ENCODE peak calls at places on chromosomes 3 and 15, in five cellular contexts. One of them, this sample, is unnamed.

GRCh38 chr3:138068579-138069174 is 46.7 kb downstream of the DZIP1L start:
- DNase-seq in stimulated activated CD4-positive, alpha-beta T cell treated with anti-CD3 and anti-CD28 coated beads, Interleukin-4, amount 100 ng/mL, for 4 hours: peak; percentile 64
- DNase-seq in astrocyte of the spinal cord: peak; percentile 74
- DNase-seq in activated CD8-positive, alpha-beta memory T cell treated with anti-CD3 and anti-CD28 coated beads for 48 hours: peak; percentile 38
- DNase-seq in left ventricle myocardium inferior: peak; percentile 75
- DNase-seq in this sample: peak; percentile 77

GRCh38 chr3:184541886-184542562 is 19.6 kb upstream of the EPHB3 start:
- DNase-seq in stimulated activated CD4-positive, alpha-beta T cell treated with anti-CD3 and anti-CD28 coated beads, Interleukin-4, amount 100 ng/mL, for 4 hours: no peak
- DNase-seq in astrocyte of the spinal cord: no peak
- DNase-seq in activated CD8-positive, alpha-beta memory T cell treated with anti-CD3 and anti-CD28 coated beads for 48 hours: no peak
- DNase-seq in left ventricle myocardium inferior: no peak
- DNase-seq in this sample: no peak

GRCh38 chr3:60064210-60065178 is 1014.7 kb upstream of the CFAP20DC start:
- DNase-seq in stimulated activated CD4-positive, alpha-beta T cell treated with anti-CD3 and anti-CD28 coated beads, Interleukin-4, amount 100 ng/mL, for 4 hours: peak; percentile 22
- DNase-seq in astrocyte of the spinal cord: peak; percentile 50
- DNase-seq in activated CD8-positive, alpha-beta memory T cell treated with anti-CD3 and anti-CD28 coated beads for 48 hours: no peak
- DNase-seq in left ventricle myocardium inferior: no peak
- DNase-seq in this sample: no peak

GRCh38 chr3:138389144-138389601 is 40.8 kb downstream of the MRAS start:
- DNase-seq in stimulated activated CD4-positive, alpha-beta T cell treated with anti-CD3 and anti-CD28 coated beads, Interleukin-4, amount 100 ng/mL, for 4 hours: no peak
- DNase-seq in astrocyte of the spinal cord: peak; percentile 18
- DNase-seq in activated CD8-positive, alpha-beta memory T cell treated with anti-CD3 and anti-CD28 coated beads for 48 hours: no peak
- DNase-seq in left ventricle myocardium inferior: no peak
- DNase-seq in this sample: no peak

GRCh38 chr3:63351159-63352007 is 73.3 kb downstream of the SYNPR start:
- DNase-seq in stimulated activated CD4-positive, alpha-beta T cell treated with anti-CD3 and anti-CD28 coated beads, Interleukin-4, amount 100 ng/mL, for 4 hours: no peak
- DNase-seq in astrocyte of the spinal cord: peak; percentile 73
- DNase-seq in activated CD8-positive, alpha-beta memory T cell treated with anti-CD3 and anti-CD28 coated beads for 48 hours: no peak
- DNase-seq in left ventricle myocardium inferior: no peak
- DNase-seq in this sample: peak; percentile 10

GRCh38 chr3:186109897-186110803 is 1.3 kb upstream of the ETV5 start:
- DNase-seq in stimulated activated CD4-positive, alpha-beta T cell treated with anti-CD3 and anti-CD28 coated beads, Interleukin-4, amount 100 ng/mL, for 4 hours: no peak
- DNase-seq in astrocyte of the spinal cord: no peak
- DNase-seq in activated CD8-positive, alpha-beta memory T cell treated with anti-CD3 and anti-CD28 coated beads for 48 hours: no peak
- DNase-seq in left ventricle myocardium inferior: no peak
- DNase-seq in this sample: peak; percentile 56

GRCh38 chr15:66253643-66254363 is at the start of gene MEGF11:
- DNase-seq in stimulated activated CD4-positive, alpha-beta T cell treated with anti-CD3 and anti-CD28 coated beads, Interleukin-4, amount 100 ng/mL, for 4 hours: no peak
- DNase-seq in astrocyte of the spinal cord: peak; percentile 30
- DNase-seq in activated CD8-positive, alpha-beta memory T cell treated with anti-CD3 and anti-CD28 coated beads for 48 hours: no peak
- DNase-seq in left ventricle myocardium inferior: peak; percentile 25
- DNase-seq in this sample: peak; percentile 61

GRCh38 chr3:71495708-71496472 is 87.6 kb downstream of the FOXP1 start:
- DNase-seq in stimulated activated CD4-positive, alpha-beta T cell treated with anti-CD3 and anti-CD28 coated beads, Interleukin-4, amount 100 ng/mL, for 4 hours: no peak
- DNase-seq in astrocyte of the spinal cord: peak; percentile 87
- DNase-seq in activated CD8-positive, alpha-beta memory T cell treated with anti-CD3 and anti-CD28 coated beads for 48 hours: no peak
- DNase-seq in left ventricle myocardium inferior: no peak
- DNase-seq in this sample: peak; percentile 50

GRCh38 chr15:66452421-66452820 is 45.1 kb downstream of the SNAPC5 start:
- DNase-seq in stimulated activated CD4-positive, alpha-beta T cell treated with anti-CD3 and anti-CD28 coated beads, Interleukin-4, amount 100 ng/mL, for 4 hours: no peak
- DNase-seq in astrocyte of the spinal cord: no peak
- DNase-seq in activated CD8-positive, alpha-beta memory T cell treated with anti-CD3 and anti-CD28 coated beads for 48 hours: no peak
- DNase-seq in left ventricle myocardium inferior: no peak
- DNase-seq in this sample: no peak

GRCh38 chr3:177906573-177907229 is 629.5 kb upstream of the KCNMB2 start:
- DNase-seq in stimulated activated CD4-positive, alpha-beta T cell treated with anti-CD3 and anti-CD28 coated beads, Interleukin-4, amount 100 ng/mL, for 4 hours: no peak
- DNase-seq in astrocyte of the spinal cord: no peak
- DNase-seq in activated CD8-positive, alpha-beta memory T cell treated with anti-CD3 and anti-CD28 coated beads for 48 hours: no peak
- DNase-seq in left ventricle myocardium inferior: no peak
- DNase-seq in this sample: no peak

GRCh38 chr15:26848498-26848897 is 18.4 kb upstream of the GABRA5 start:
- DNase-seq in stimulated activated CD4-positive, alpha-beta T cell treated with anti-CD3 and anti-CD28 coated beads, Interleukin-4, amount 100 ng/mL, for 4 hours: no peak
- DNase-seq in astrocyte of the spinal cord: no peak
- DNase-seq in activated CD8-positive, alpha-beta memory T cell treated with anti-CD3 and anti-CD28 coated beads for 48 hours: no peak
- DNase-seq in left ventricle myocardium inferior: no peak
- DNase-seq in this sample: no peak

GRCh38 chr3:42780892-42781700 is 8.0 kb upstream of the CCDC13 start:
- DNase-seq in stimulated activated CD4-positive, alpha-beta T cell treated with anti-CD3 and anti-CD28 coated beads, Interleukin-4, amount 100 ng/mL, for 4 hours: no peak
- DNase-seq in astrocyte of the spinal cord: peak; percentile 83
- DNase-seq in activated CD8-positive, alpha-beta memory T cell treated with anti-CD3 and anti-CD28 coated beads for 48 hours: no peak
- DNase-seq in left ventricle myocardium inferior: no peak
- DNase-seq in this sample: peak; percentile 22

GRCh38 chr15:80274554-80274953 is 22.5 kb upstream of the CTXND1 start:
- DNase-seq in stimulated activated CD4-positive, alpha-beta T cell treated with anti-CD3 and anti-CD28 coated beads, Interleukin-4, amount 100 ng/mL, for 4 hours: no peak
- DNase-seq in astrocyte of the spinal cord: no peak
- DNase-seq in activated CD8-positive, alpha-beta memory T cell treated with anti-CD3 and anti-CD28 coated beads for 48 hours: no peak
- DNase-seq in left ventricle myocardium inferior: no peak
- DNase-seq in this sample: no peak

GRCh38 chr15:80549191-80549590 is 145.0 kb downstream of the ARNT2 start:
- DNase-seq in stimulated activated CD4-positive, alpha-beta T cell treated with anti-CD3 and anti-CD28 coated beads, Interleukin-4, amount 100 ng/mL, for 4 hours: no peak
- DNase-seq in astrocyte of the spinal cord: peak; percentile 85
- DNase-seq in activated CD8-positive, alpha-beta memory T cell treated with anti-CD3 and anti-CD28 coated beads for 48 hours: no peak
- DNase-seq in left ventricle myocardium inferior: no peak
- DNase-seq in this sample: no peak

GRCh38 chr15:38707802-38708671 is 143.4 kb upstream of the RASGRP1 start:
- DNase-seq in stimulated activated CD4-positive, alpha-beta T cell treated with anti-CD3 and anti-CD28 coated beads, Interleukin-4, amount 100 ng/mL, for 4 hours: peak; percentile 28
- DNase-seq in astrocyte of the spinal cord: peak; percentile 76
- DNase-seq in activated CD8-positive, alpha-beta memory T cell treated with anti-CD3 and anti-CD28 coated beads for 48 hours: no peak
- DNase-seq in left ventricle myocardium inferior: no peak
- DNase-seq in this sample: peak; percentile 33

GRCh38 chr3:120062474-120062873 is 31.8 kb downstream of the GSK3B start:
- DNase-seq in stimulated activated CD4-positive, alpha-beta T cell treated with anti-CD3 and anti-CD28 coated beads, Interleukin-4, amount 100 ng/mL, for 4 hours: no peak
- DNase-seq in astrocyte of the spinal cord: no peak
- DNase-seq in activated CD8-positive, alpha-beta memory T cell treated with anti-CD3 and anti-CD28 coated beads for 48 hours: no peak
- DNase-seq in left ventricle myocardium inferior: no peak
- DNase-seq in this sample: no peak

GRCh38 chr15:99425666-99426301 is 140.0 kb upstream of the MEF2A start:
- DNase-seq in stimulated activated CD4-positive, alpha-beta T cell treated with anti-CD3 and anti-CD28 coated beads, Interleukin-4, amount 100 ng/mL, for 4 hours: no peak
- DNase-seq in astrocyte of the spinal cord: no peak
- DNase-seq in activated CD8-positive, alpha-beta memory T cell treated with anti-CD3 and anti-CD28 coated beads for 48 hours: no peak
- DNase-seq in left ventricle myocardium inferior: peak; percentile 28
- DNase-seq in this sample: peak; percentile 13

GRCh38 chr15:26438718-26439117 is 334.1 kb downstream of the GABRB3 start:
- DNase-seq in stimulated activated CD4-positive, alpha-beta T cell treated with anti-CD3 and anti-CD28 coated beads, Interleukin-4, amount 100 ng/mL, for 4 hours: no peak
- DNase-seq in astrocyte of the spinal cord: no peak
- DNase-seq in activated CD8-positive, alpha-beta memory T cell treated with anti-CD3 and anti-CD28 coated beads for 48 hours: no peak
- DNase-seq in left ventricle myocardium inferior: no peak
- DNase-seq in this sample: no peak

GRCh38 chr3:197333901-197334639 is 35.7 kb upstream of the DLG1 start:
- DNase-seq in stimulated activated CD4-positive, alpha-beta T cell treated with anti-CD3 and anti-CD28 coated beads, Interleukin-4, amount 100 ng/mL, for 4 hours: no peak
- DNase-seq in astrocyte of the spinal cord: no peak
- DNase-seq in activated CD8-positive, alpha-beta memory T cell treated with anti-CD3 and anti-CD28 coated beads for 48 hours: no peak
- DNase-seq in left ventricle myocardium inferior: no peak
- DNase-seq in this sample: no peak

GRCh38 chr3:45946875-45947274 is 3.6 kb downstream of the CXCR6 start:
- DNase-seq in stimulated activated CD4-positive, alpha-beta T cell treated with anti-CD3 and anti-CD28 coated beads, Interleukin-4, amount 100 ng/mL, for 4 hours: no peak
- DNase-seq in astrocyte of the spinal cord: no peak
- DNase-seq in activated CD8-positive, alpha-beta memory T cell treated with anti-CD3 and anti-CD28 coated beads for 48 hours: no peak
- DNase-seq in left ventricle myocardium inferior: no peak
- DNase-seq in this sample: no peak

GRCh38 chr15:60396964-60397771 is 618 bp downstream of the ANXA2 start:
- DNase-seq in stimulated activated CD4-positive, alpha-beta T cell treated with anti-CD3 and anti-CD28 coated beads, Interleukin-4, amount 100 ng/mL, for 4 hours: peak; percentile 30
- DNase-seq in astrocyte of the spinal cord: peak; percentile 79
- DNase-seq in activated CD8-positive, alpha-beta memory T cell treated with anti-CD3 and anti-CD28 coated beads for 48 hours: peak; percentile 38
- DNase-seq in left ventricle myocardium inferior: peak; percentile 79
- DNase-seq in this sample: peak; percentile 76

GRCh38 chr15:36917411-36918267 is 182.7 kb downstream of the MEIS2 start:
- DNase-seq in stimulated activated CD4-positive, alpha-beta T cell treated with anti-CD3 and anti-CD28 coated beads, Interleukin-4, amount 100 ng/mL, for 4 hours: no peak
- DNase-seq in astrocyte of the spinal cord: no peak
- DNase-seq in activated CD8-positive, alpha-beta memory T cell treated with anti-CD3 and anti-CD28 coated beads for 48 hours: no peak
- DNase-seq in left ventricle myocardium inferior: no peak
- DNase-seq in this sample: no peak

GRCh38 chr3:149004622-149005021 is 13.3 kb downstream of the GYG1 start:
- DNase-seq in stimulated activated CD4-positive, alpha-beta T cell treated with anti-CD3 and anti-CD28 coated beads, Interleukin-4, amount 100 ng/mL, for 4 hours: no peak
- DNase-seq in astrocyte of the spinal cord: peak; percentile 66
- DNase-seq in activated CD8-positive, alpha-beta memory T cell treated with anti-CD3 and anti-CD28 coated beads for 48 hours: no peak
- DNase-seq in left ventricle myocardium inferior: no peak
- DNase-seq in this sample: peak; percentile 30

GRCh38 chr15:95196176-95196915 is 965.0 kb downstream of the MCTP2 start:
- DNase-seq in stimulated activated CD4-positive, alpha-beta T cell treated with anti-CD3 and anti-CD28 coated beads, Interleukin-4, amount 100 ng/mL, for 4 hours: no peak
- DNase-seq in astrocyte of the spinal cord: no peak
- DNase-seq in activated CD8-positive, alpha-beta memory T cell treated with anti-CD3 and anti-CD28 coated beads for 48 hours: no peak
- DNase-seq in left ventricle myocardium inferior: no peak
- DNase-seq in this sample: no peak

GRCh38 chr3:7682822-7683229 is 818.8 kb upstream of the LMCD1 start:
- DNase-seq in stimulated activated CD4-positive, alpha-beta T cell treated with anti-CD3 and anti-CD28 coated beads, Interleukin-4, amount 100 ng/mL, for 4 hours: no peak
- DNase-seq in astrocyte of the spinal cord: peak; percentile 97
- DNase-seq in activated CD8-positive, alpha-beta memory T cell treated with anti-CD3 and anti-CD28 coated beads for 48 hours: no peak
- DNase-seq in left ventricle myocardium inferior: peak; percentile 41
- DNase-seq in this sample: peak; percentile 44

This sample was measured in adrenal gland.